ENCODE peak calls at places on chromosomes 11 and 22, in five cellular contexts. Z is tibial nerve, B is lung, W is neural crest cell, X is left lung. K is an unnamed sample.
A peak's percentile ranks its signal among the peaks of the same experiment; 100 is the strongest.

GRCh38 chr11:95154514-95154913 is 64.9 kb downstream of the ENDOD1 start:
- DNase-seq in B (no peak), W (peak; percentile 43), X (no peak), Z (peak; percentile 43), K (peak; percentile 72)

GRCh38 chr11:26905368-26905767 is 88.5 kb upstream of the FIBIN start:
- DNase-seq in X (no peak), W (no peak), B (no peak), Z (no peak), K (peak; percentile 37)

GRCh38 chr11:72226701-72227100 is 2.1 kb downstream of the INPPL1 start:
- DNase-seq in Z (no peak), X (no peak), B (peak; percentile 22), W (no peak), K (no peak)

GRCh38 chr11:111977141-111978027 is 40.2 kb downstream of the DIXDC1 start:
- DNase-seq in Z (peak; percentile 37), W (peak; percentile 38), B (peak; percentile 67), X (peak; percentile 58), K (peak; percentile 64)

GRCh38 chr11:33515347-33515746 is 185.3 kb downstream of the C11orf91 start:
- DNase-seq in X (no peak), Z (no peak), W (no peak), B (no peak), K (no peak)

GRCh38 chr11:94088906-94089305 is 39.7 kb upstream of the PANX1 start:
- DNase-seq in W (no peak), X (no peak), Z (no peak), B (no peak), K (no peak)

GRCh38 chr22:43743131-43743530 is 69.0 kb downstream of the EFCAB6 start:
- DNase-seq in B (no peak), X (no peak), W (no peak), Z (no peak), K (peak; percentile 5)

GRCh38 chr11:96179905-96180304 is 163.1 kb downstream of the MAML2 start:
- DNase-seq in X (no peak), W (no peak), B (no peak), Z (no peak), K (no peak)

GRCh38 chr22:47189056-47189916 is 426.8 kb downstream of the TBC1D22A start:
- DNase-seq in W (no peak), Z (no peak), B (no peak), X (no peak), K (no peak)

DNA sequence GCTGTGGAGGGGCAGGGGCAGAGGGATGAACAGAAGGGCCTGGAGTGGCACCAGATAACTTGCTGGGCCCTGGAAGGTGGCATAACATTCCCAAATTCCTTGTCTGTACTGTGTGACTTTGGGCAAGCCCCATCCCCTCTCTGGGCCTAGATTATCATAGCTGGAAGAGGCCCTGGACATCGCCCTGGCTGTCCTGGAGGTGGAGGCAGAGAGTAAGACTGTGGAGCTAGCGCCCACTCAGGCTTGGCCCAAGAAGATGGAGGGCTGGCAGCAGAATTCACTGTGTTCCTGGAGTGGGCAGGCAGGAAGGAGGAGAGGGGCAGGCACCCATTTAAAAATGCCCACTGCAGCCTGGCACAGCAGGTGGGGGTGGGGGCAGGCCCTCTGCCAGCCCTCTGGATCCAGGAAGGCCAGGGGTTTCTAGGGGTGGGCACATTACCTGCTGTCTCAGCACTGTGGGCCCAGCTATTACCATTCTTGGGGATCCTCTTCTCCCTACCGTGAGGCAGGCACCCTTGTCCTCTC is 22.6 kb downstream of the ARHGEF17 start:
- DNase-seq in Z (no peak), W (no peak), B (no peak), X (no peak), K (peak; percentile 27)
- TF ChIP-seq CTCF in Z (peak; percentile 31), W (peak; percentile 49), B (no peak), X (no peak), K (no peak)

GRCh38 chr11:2390871-2391662 is 9.5 kb upstream of the TSSC4 start:
- DNase-seq in Z (no peak), B (no peak), X (no peak), W (no peak), K (no peak)

GRCh38 chr11:2387266-2387982 is 10.3 kb downstream of the CD81 start:
- DNase-seq in Z (no peak), W (no peak), X (no peak), B (no peak), K (no peak)

GRCh38 chr11:2390091-2390870 is 10.3 kb upstream of the TSSC4 start:
- DNase-seq in W (no peak), Z (no peak), X (peak; percentile 69), B (peak; percentile 59), K (no peak)

GRCh38 chr11:2388431-2389024 is 11.4 kb downstream of the CD81 start:
- DNase-seq in X (no peak), Z (no peak), B (no peak), W (no peak), K (no peak)

GRCh38 chr11:2389344-2390026 is 11.1 kb upstream of the TSSC4 start:
- DNase-seq in X (no peak), Z (no peak), W (no peak), B (no peak), K (no peak)
- TF ChIP-seq CTCF in X (no peak), Z (no peak), W (peak; percentile 23), B (no peak), K (no peak)

DNA sequence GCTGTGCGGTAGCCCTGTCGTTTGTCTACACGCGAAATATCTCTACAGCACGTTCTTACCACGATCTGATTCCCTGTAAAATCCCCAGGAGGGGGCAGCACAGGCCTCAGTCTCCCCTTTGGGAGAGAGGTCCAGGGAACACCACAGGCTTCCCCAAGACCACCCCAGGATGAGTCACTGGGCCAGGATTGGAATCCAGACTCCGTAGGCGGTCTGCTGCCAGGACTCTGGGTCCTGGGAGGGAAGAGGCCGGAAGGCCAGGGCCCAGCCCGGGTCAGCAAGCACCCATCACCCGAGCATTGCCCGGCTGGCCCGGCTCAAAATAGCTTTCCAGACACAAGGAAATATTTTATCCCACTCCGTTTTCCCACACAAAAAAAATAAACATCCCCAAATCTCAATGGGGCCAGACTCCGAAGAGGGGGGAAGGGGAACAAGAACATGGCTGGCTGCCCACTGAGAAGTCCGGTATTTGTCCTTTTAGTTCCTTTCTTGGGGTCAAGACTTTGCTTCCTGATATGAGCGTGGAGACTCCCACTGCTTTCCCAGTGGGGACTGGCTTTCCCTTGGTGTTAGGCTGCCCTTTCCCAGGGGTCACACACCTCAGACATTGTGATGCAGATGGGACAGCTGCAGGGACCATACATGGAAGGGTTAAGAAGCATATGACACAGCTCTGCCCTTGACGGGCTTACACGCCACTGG is 91.3 kb downstream of the LRRC32 start:
- DNase-seq in Z (no peak), W (no peak), B (no peak), X (no peak), K (no peak)
- TF ChIP-seq CTCF in Z (peak; percentile 18), W (no peak), B (no peak), X (no peak), K (no peak)

GRCh38 chr11:11669447-11669846 is 47.6 kb upstream of the GALNT18 start:
- DNase-seq in B (no peak), W (no peak), X (no peak), Z (no peak), K (no peak)

GRCh38 chr11:11668781-11669180 is 47.0 kb upstream of the GALNT18 start:
- DNase-seq in W (no peak), X (no peak), Z (no peak), B (no peak), K (no peak)

GRCh38 chr11:11663907-11664306 is 42.1 kb upstream of the GALNT18 start:
- DNase-seq in W (no peak), B (no peak), X (no peak), Z (no peak), K (no peak)

GRCh38 chr11:11668293-11668692 is 46.5 kb upstream of the GALNT18 start:
- DNase-seq in Z (no peak), X (no peak), W (no peak), B (no peak), K (no peak)

GRCh38 chr11:11667056-11667455 is 45.3 kb upstream of the GALNT18 start:
- DNase-seq in Z (no peak), B (no peak), X (no peak), W (no peak), K (peak; percentile 18)
- TF ChIP-seq CTCF in Z (no peak), B (no peak), X (no peak), W (no peak), K (no peak)

GRCh38 chr11:30917859-30918478 is 331.8 kb upstream of the MPPED2 start:
- DNase-seq in B (no peak), Z (peak; percentile 66), X (no peak), W (peak; percentile 46), K (peak; percentile 58)

GRCh38 chr11:30911247-30911646 is 325.1 kb upstream of the MPPED2 start:
- DNase-seq in X (no peak), B (no peak), Z (no peak), W (no peak), K (no peak)

GRCh38 chr11:30919389-30920172 is 333.4 kb upstream of the MPPED2 start:
- DNase-seq in W (no peak), X (no peak), Z (no peak), B (no peak), K (no peak)

GRCh38 chr11:30916764-30917163 is 330.6 kb upstream of the MPPED2 start:
- DNase-seq in B (no peak), W (no peak), X (no peak), Z (no peak), K (no peak)

GRCh38 chr11:30914143-30914762 is 328.1 kb upstream of the MPPED2 start:
- DNase-seq in B (no peak), W (peak; percentile 58), Z (peak; percentile 40), X (peak; percentile 50), K (peak; percentile 43)
- TF ChIP-seq CTCF in B (no peak), W (peak; percentile 79), Z (peak; percentile 57), X (no peak), K (peak; percentile 40)

DNA sequence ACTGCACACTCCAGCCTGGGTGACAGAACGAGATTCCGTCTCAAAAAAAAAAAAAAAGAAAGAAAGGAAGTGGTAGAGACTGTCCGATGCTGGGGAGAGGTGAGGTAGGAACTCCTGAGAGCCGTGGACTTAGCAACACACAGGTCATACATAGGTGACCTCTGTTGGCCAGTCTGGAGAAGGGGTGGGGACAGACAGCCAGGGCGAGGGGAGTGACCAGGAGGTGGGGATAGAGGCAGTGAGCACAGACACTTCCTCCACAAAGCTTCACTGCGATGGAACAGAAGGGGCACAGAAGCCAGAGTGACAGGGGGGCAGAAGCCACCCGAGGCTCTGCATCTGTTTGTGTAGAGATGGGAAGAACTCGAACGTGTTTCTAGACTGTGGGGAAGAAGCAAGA is 47.1 kb downstream of the MYH9 start:
- DNase-seq in X (no peak), W (no peak), Z (no peak), B (no peak), K (no peak)
- TF ChIP-seq CTCF in X (no peak), W (no peak), Z (no peak), B (no peak), K (no peak)

K was measured in MCF 10A.